ENCODE peak calls at places on chromosomes 5 and 9, in six cellular contexts. E is A549, Y is colonic mucosa, T is endodermal cell, H is lung, V is HepG2. Z is an unnamed sample.

GRCh38 chr9:114001794-114002261 is 76.3 kb downstream of the AMBP start:
- DNase-seq in V (no peak), H (peak), T (peak), Y (peak), E (no peak), Z (no peak)

GRCh38 chr5:167064199-167064811 is 1227.1 kb upstream of the WWC1 start:
- DNase-seq in T (no peak), E (no peak), V (no peak), Y (no peak), H (no peak), Z (peak)

GRCh38 chr5:103464801-103465484 is 97.6 kb downstream of the NUDT12 start:
- DNase-seq in Y (no peak), T (no peak), V (no peak), E (no peak), H (no peak), Z (peak)

GRCh38 chr9:89501311-89501898 is 3.5 kb upstream of the SEMA4D start:
- DNase-seq in H (no peak), Y (no peak), T (no peak), E (no peak), V (no peak), Z (no peak)

GRCh38 chr9:5767968-5768932 is 64.7 kb downstream of the ERMP1 start:
- DNase-seq in H (no peak), V (no peak), E (no peak), T (no peak), Y (no peak), Z (no peak)

GRCh38 chr9:131738293-131738692 is 1.6 kb downstream of the RAPGEF1 start:
- DNase-seq in Y (no peak), E (no peak), H (no peak), T (no peak), V (no peak), Z (no peak)

GRCh38 chr5:103066346-103066745 is 53.6 kb downstream of the GIN1 start:
- DNase-seq in T (no peak), Y (no peak), H (no peak), V (no peak), E (no peak), Z (no peak)

GRCh38 chr5:6419340-6419852 is 29.3 kb upstream of the UBE2QL1 start:
- DNase-seq in E (no peak), T (no peak), Y (no peak), V (no peak), H (no peak), Z (peak)

GRCh38 chr9:94553029-94553938 is 1.6 kb upstream of the PCAT7 start:
- DNase-seq in H (no peak), V (peak), Y (peak), E (no peak), T (peak), Z (no peak)

GRCh38 chr5:14264605-14265316 is 121.6 kb downstream of the TRIO start:
- DNase-seq in Y (peak), H (peak), V (peak), E (peak), T (peak), Z (peak)

GRCh38 chr5:10701567-10702039 is 59.4 kb downstream of the DAP start:
- DNase-seq in V (peak), H (peak), E (peak), T (peak), Y (peak), Z (peak)

GRCh38 chr9:113695901-113696300 is 180.2 kb upstream of the ZNF618 start:
- DNase-seq in Y (no peak), T (no peak), H (no peak), V (no peak), E (no peak), Z (no peak)

GRCh38 chr5:140189977-140190867 is 15.2 kb downstream of the CYSTM1 start:
- DNase-seq in E (no peak), Y (no peak), H (no peak), T (no peak), V (no peak), Z (peak)

GRCh38 chr9:92669527-92669889 is 423 bp downstream of the IPPK start:
- DNase-seq in V (no peak), H (peak), E (peak), Y (peak), T (peak), Z (peak)

GRCh38 chr9:2638871-2639673 is 17.5 kb downstream of the VLDLR start:
- DNase-seq in V (no peak), T (no peak), Y (no peak), E (no peak), H (no peak), Z (no peak)

GRCh38 chr9:126788631-126789349 is 16.1 kb upstream of the ZBTB43 start:
- DNase-seq in T (no peak), Y (no peak), V (no peak), H (no peak), E (peak), Z (no peak)

DNA sequence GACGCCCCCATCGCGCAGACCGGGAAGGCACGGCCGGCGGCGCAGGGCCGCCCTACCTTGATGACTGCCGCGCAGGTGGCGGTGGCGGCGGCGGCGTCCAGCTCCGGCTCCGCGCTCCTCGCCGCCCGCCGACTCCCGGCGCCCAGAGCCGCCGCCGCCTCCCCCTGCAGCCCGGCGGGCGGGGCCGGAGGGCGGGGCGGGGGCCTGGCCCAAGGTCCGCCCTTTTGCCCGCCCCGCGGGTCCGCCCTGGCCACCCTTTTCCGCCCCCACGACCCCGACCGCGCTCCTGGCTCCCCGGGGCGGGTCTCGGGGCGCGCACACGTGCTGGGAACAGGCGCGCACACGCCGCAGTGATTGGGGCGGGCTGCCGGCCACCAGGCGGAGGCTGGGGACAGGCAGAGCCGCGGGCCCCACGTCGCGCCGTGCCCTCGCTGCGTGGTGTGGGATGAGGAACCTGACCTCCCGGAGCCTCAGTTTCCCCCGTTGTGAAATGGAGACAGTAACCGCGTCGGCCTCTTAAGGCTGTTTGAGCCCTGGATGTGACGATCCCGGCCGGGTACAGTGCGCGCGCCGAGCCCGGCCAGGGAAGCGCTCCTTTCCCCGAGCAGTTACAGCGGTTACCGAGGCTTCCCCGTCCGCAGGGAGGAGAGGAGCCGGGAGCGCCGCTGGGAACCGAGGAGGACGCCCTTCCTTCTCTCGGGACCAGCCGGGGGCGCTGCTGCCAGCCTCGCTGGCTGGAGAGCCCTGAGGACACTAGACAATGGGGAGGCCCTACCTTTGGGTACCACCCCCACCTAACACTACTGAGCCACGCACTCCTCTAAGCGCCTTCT is at the start of gene CORO2A:
- DNase-seq in Y (peak), H (peak), V (peak), E (peak), T (peak), Z (peak)
- TF ChIP-seq CTCF in Y (no peak), H (peak), V (peak), E (peak), T (peak), Z (peak)

DNA sequence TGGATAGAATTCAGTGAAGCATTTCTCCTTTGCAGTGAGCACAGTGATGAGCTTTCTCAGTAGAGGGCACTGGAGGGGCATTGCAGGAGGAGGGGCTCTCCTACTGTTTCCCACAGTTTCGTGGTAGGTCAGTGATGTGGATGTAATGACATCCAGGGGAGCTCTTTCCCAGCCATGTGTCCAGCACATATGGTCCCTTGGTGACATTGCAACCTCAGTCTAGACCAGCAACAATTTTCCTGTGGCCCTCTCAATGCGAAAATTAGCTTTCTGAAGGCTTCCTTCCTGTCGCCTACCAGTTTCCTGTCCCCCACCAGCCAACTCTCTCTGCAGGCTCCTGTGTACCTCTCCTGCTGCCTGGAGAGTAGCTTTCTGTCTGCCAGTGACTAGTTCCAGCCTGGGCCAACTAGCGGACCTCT is 6.9 kb upstream of the PDCL start:
- DNase-seq in V (peak), Y (no peak), T (peak), E (no peak), H (no peak), Z (peak)
- TF ChIP-seq CTCF in V (peak), Y (no peak), T (peak), E (peak), H (no peak), Z (peak)

GRCh38 chr9:38068616-38068865 is 486 bp downstream of the SHB start:
- DNase-seq in V (no peak), H (no peak), T (peak), Y (peak), E (no peak), Z (peak)
- TF ChIP-seq CTCF in V (peak), H (no peak), T (no peak), Y (no peak), E (peak), Z (no peak)

GRCh38 chr5:33180900-33181299 is 259.9 kb upstream of the TARS1 start:
- DNase-seq in H (no peak), Y (no peak), T (no peak), V (no peak), E (peak), Z (peak)
- TF ChIP-seq CTCF in H (no peak), Y (no peak), T (peak), V (peak), E (peak), Z (peak)

DNA sequence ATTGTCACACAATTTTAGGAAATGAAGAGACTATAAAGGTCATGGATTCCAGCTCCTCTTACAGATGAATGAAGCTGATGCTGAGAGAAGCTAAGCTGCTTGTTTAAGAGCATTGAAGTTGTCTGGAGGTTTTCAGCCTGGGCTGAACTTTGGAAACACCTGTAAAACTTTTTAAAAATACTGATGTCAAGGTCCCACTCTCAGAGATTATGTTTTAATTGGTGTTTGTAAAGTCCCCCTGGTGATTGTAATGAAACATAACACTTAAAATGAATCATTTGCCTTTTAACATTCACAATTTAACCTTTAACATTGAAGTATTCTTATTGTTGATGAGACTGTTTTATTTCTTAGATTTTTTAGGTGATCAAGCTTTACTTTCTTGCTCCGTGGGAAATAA is 16.4 kb downstream of the RAD23B start:
- DNase-seq in E (no peak), T (no peak), Y (no peak), H (no peak), V (no peak), Z (no peak)
- TF ChIP-seq CTCF in E (no peak), T (peak), Y (no peak), H (no peak), V (no peak), Z (no peak)

GRCh38 chr5:109695005-109695926 is 5.5 kb downstream of the MAN2A1 start:
- DNase-seq in V (no peak), E (no peak), H (no peak), Y (no peak), T (no peak), Z (no peak)

GRCh38 chr5:109700516-109701174 is 10.9 kb downstream of the MAN2A1 start:
- DNase-seq in E (no peak), Y (no peak), T (no peak), H (no peak), V (no peak), Z (no peak)

GRCh38 chr5:109693535-109694152 is 3.9 kb downstream of the MAN2A1 start:
- DNase-seq in H (no peak), T (no peak), V (no peak), Y (no peak), E (no peak), Z (no peak)

GRCh38 chr5:109694451-109694891 is 4.7 kb downstream of the MAN2A1 start:
- DNase-seq in Y (no peak), T (no peak), H (no peak), V (no peak), E (no peak), Z (no peak)

GRCh38 chr5:109697339-109697738 is 7.6 kb downstream of the MAN2A1 start:
- DNase-seq in H (no peak), E (no peak), T (no peak), V (no peak), Y (no peak), Z (no peak)
- TF ChIP-seq CTCF in H (no peak), E (no peak), T (no peak), V (no peak), Y (no peak), Z (no peak)